ENCODE peak calls at places on chromosomes 2 and 18, in four cellular contexts. V is DMS79, G is A172, Z is caudate nucleus. H is an unnamed sample.

GRCh38 chr2:2536416-2537056 is 205.5 kb upstream of the MYT1L start:
- DNase-seq in G (no peak), V (no peak), Z (no peak), H (no peak)

GRCh38 chr2:65386340-65386739 is 46.1 kb downstream of the SPRED2 start:
- DNase-seq in V (no peak), Z (no peak), G (no peak), H (no peak)

GRCh38 chr18:59783138-59783537 is 85.9 kb upstream of the CCBE1 start:
- DNase-seq in V (no peak), Z (no peak), G (peak; percentile 75), H (peak; percentile 45)

GRCh38 chr2:158755310-158755709 is 39.8 kb upstream of the DAPL1 start:
- DNase-seq in Z (no peak), V (no peak), G (peak; percentile 11), H (no peak)

GRCh38 chr2:101766871-101767739 is 69.6 kb downstream of the MAP4K4 start:
- DNase-seq in Z (no peak), V (no peak), G (peak; percentile 98), H (no peak)

GRCh38 chr2:222931659-222932058 is 70.8 kb downstream of the ACSL3 start:
- DNase-seq in Z (no peak), V (no peak), G (no peak), H (no peak)

GRCh38 chr2:55718165-55719008 is 24.7 kb upstream of the PNPT1 start:
- DNase-seq in V (no peak), Z (peak; percentile 16), G (peak; percentile 72), H (peak; percentile 72)

GRCh38 chr2:171393487-171393886 is 40.3 kb downstream of the METTL8 start:
- DNase-seq in Z (no peak), V (peak; percentile 26), G (no peak), H (no peak)

GRCh38 chr18:45801396-45802004 is 24.0 kb upstream of the SIGLEC15 start:
- DNase-seq in G (no peak), V (no peak), Z (no peak), H (no peak)

GRCh38 chr2:47984041-47984440 is 77.7 kb upstream of the FBXO11 start:
- DNase-seq in G (no peak), Z (no peak), V (peak; percentile 46), H (no peak)

GRCh38 chr2:27807476-27807875 is 36.0 kb downstream of the MRPL33 start:
- DNase-seq in V (no peak), Z (no peak), G (no peak), H (no peak)

GRCh38 chr18:11518788-11519685 is 90.4 kb upstream of the SLC35G4 start:
- DNase-seq in Z (no peak), G (peak; percentile 44), V (no peak), H (peak; percentile 45)

GRCh38 chr18:55237665-55238064 is 278.4 kb upstream of the CCDC68 start:
- DNase-seq in Z (no peak), V (no peak), G (no peak), H (peak; percentile 42)

GRCh38 chr2:157932480-157933205 is 56.5 kb upstream of the ACVR1 start:
- DNase-seq in G (no peak), V (no peak), Z (no peak), H (no peak)

GRCh38 chr2:106704798-106705197 is 181.2 kb downstream of the ST6GAL2 start:
- DNase-seq in Z (no peak), G (no peak), V (no peak), H (no peak)

GRCh38 chr2:196263181-196263747 is 91.9 kb upstream of the STK17B start:
- DNase-seq in G (peak; percentile 48), V (no peak), Z (no peak), H (peak; percentile 56)

GRCh38 chr2:85433511-85434089 is 15.1 kb downstream of the SH2D6 start:
- DNase-seq in G (peak; percentile 96), V (peak; percentile 61), Z (peak; percentile 85), H (peak; percentile 97)